ENCODE peak calls at places on chromosomes 4 and X, in six cellular contexts. C, T, P, X, W and U are unnamed samples.

GRCh38 chr4:3786196-3786869 is 20.1 kb downstream of the ADRA2C start:
- DNase-seq in C (peak), T (no peak), P (no peak), X (no peak), W (no peak), U (no peak)

GRCh38 chr4:169945636-169946035 is 80.6 kb downstream of the MFAP3L start:
- DNase-seq in C (no peak), T (no peak), P (no peak), X (no peak), W (no peak), U (no peak)

GRCh38 chr4:168605411-168605810 is 108.6 kb downstream of the PALLD start:
- DNase-seq in C (no peak), T (no peak), P (no peak), X (no peak), W (no peak), U (no peak)

GRCh38 chrX:103488332-103488731 is 31.0 kb downstream of the RAB40A start:
- DNase-seq in C (no peak), T (no peak), P (no peak), X (no peak), W (no peak), U (no peak)

GRCh38 chr4:153564630-153565525 is 98.7 kb downstream of the TMEM131L start:
- DNase-seq in C (peak), T (no peak), P (no peak), X (no peak), W (no peak), U (no peak)

GRCh38 chr4:154277164-154277563 is 214.4 kb downstream of the DCHS2 start:
- DNase-seq in C (no peak), T (no peak), P (no peak), X (no peak), W (no peak), U (no peak)

GRCh38 chrX:120647127-120647526 is 17.3 kb upstream of the C1GALT1C1 start:
- DNase-seq in C (no peak), T (no peak), P (no peak), X (no peak), W (no peak), U (no peak)

GRCh38 chrX:20414781-20415445 is 148.2 kb upstream of the RPS6KA3 start:
- DNase-seq in C (no peak), T (no peak), P (no peak), X (no peak), W (no peak), U (no peak)

GRCh38 chrX:155956649-155957048 is 40.8 kb upstream of the IL9R start:
- DNase-seq in C (no peak), T (no peak), P (no peak), X (no peak), W (no peak), U (no peak)

GRCh38 chr4:16843831-16844508 is 54.5 kb downstream of the LDB2 start:
- DNase-seq in C (no peak), T (no peak), P (no peak), X (peak), W (no peak), U (no peak)

GRCh38 chrX:43703211-43703791 is 47.2 kb downstream of the MAOA start:
- DNase-seq in C (no peak), T (no peak), P (no peak), X (peak), W (no peak), U (no peak)

GRCh38 chrX:13875572-13875971 is 58.7 kb upstream of the GPM6B start:
- DNase-seq in C (no peak), T (no peak), P (no peak), X (no peak), W (no peak), U (no peak)

GRCh38 chrX:133365886-133366611 is 49.2 kb downstream of the GPC4 start:
- DNase-seq in C (no peak), T (no peak), P (no peak), X (no peak), W (no peak), U (no peak)

GRCh38 chr4:52657630-52658501 is 1.2 kb downstream of the USP46 start:
- DNase-seq in C (peak), T (no peak), P (peak), X (peak), W (no peak), U (no peak)

GRCh38 chrX:370963-371745 is 15.6 kb downstream of the PPP2R3B start:
- DNase-seq in C (no peak), T (no peak), P (no peak), X (no peak), W (no peak), U (no peak)

GRCh38 chrX:110951472-110952269 is 144.3 kb upstream of the PAK3 start:
- DNase-seq in C (peak), T (no peak), P (no peak), X (no peak), W (no peak), U (no peak)

GRCh38 chr4:52837716-52838558 is 24.2 kb upstream of the RASL11B start:
- DNase-seq in C (peak), T (no peak), P (no peak), X (no peak), W (no peak), U (no peak)

GRCh38 chr4:10584042-10584441 is 100.5 kb downstream of the CLNK start:
- DNase-seq in C (peak), T (peak), P (peak), X (peak), W (no peak), U (no peak)

GRCh38 chrX:48490661-48491060 is 14.7 kb downstream of the FTSJ1 start:
- DNase-seq in C (no peak), T (no peak), P (no peak), X (no peak), W (no peak), U (peak)

GRCh38 chr4:159593651-159594050 is 490.8 kb downstream of the RAPGEF2 start:
- DNase-seq in C (no peak), T (no peak), P (no peak), X (no peak), W (no peak), U (no peak)

GRCh38 chr4:119035941-119036737 is 99.5 kb upstream of the MYOZ2 start:
- DNase-seq in C (no peak), T (no peak), P (no peak), X (no peak), W (no peak), U (no peak)

GRCh38 chr4:72340803-72341431 is 228.1 kb downstream of the ADAMTS3 start:
- DNase-seq in C (no peak), T (no peak), P (no peak), X (no peak), W (no peak), U (no peak)

DNA sequence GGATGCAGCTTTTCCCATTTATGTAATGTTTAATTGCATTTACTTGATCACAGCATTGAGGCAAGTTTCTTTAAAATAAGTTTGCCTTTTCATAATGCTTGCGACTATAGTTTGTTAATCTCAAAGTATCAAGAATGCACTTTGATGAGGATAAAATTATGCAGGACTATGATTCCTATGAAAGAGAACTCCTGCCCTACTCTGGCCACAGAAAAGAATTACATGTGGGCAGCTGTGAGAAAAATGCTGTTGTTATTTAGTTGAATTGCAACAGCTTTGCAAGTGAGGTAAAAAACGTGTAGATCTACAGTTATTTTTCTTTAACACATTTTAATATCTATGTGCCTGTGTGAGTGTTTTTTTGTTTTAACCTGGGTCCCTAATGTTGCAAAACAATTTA is 12.5 kb upstream of the OSTC start:
- DNase-seq in C (no peak), T (no peak), P (no peak), X (no peak), W (no peak), U (no peak)
- TF ChIP-seq CTCF in C (no peak), T (no peak), P (no peak), X (no peak), W (no peak), U (peak)

GRCh38 chr4:151199496-151200190 is 77.3 kb upstream of the PRSS48 start:
- DNase-seq in C (no peak), T (no peak), P (no peak), X (no peak), W (no peak), U (no peak)
- TF ChIP-seq CTCF in C (no peak), T (no peak), P (no peak), X (no peak), W (no peak), U (no peak)

GRCh38 chr4:1277667-1278335 is 11.9 kb upstream of the MAEA start:
- DNase-seq in C (no peak), T (no peak), P (no peak), X (no peak), W (no peak), U (no peak)
- TF ChIP-seq CTCF in C (no peak), T (no peak), P (peak), X (peak), W (no peak), U (peak)

DNA sequence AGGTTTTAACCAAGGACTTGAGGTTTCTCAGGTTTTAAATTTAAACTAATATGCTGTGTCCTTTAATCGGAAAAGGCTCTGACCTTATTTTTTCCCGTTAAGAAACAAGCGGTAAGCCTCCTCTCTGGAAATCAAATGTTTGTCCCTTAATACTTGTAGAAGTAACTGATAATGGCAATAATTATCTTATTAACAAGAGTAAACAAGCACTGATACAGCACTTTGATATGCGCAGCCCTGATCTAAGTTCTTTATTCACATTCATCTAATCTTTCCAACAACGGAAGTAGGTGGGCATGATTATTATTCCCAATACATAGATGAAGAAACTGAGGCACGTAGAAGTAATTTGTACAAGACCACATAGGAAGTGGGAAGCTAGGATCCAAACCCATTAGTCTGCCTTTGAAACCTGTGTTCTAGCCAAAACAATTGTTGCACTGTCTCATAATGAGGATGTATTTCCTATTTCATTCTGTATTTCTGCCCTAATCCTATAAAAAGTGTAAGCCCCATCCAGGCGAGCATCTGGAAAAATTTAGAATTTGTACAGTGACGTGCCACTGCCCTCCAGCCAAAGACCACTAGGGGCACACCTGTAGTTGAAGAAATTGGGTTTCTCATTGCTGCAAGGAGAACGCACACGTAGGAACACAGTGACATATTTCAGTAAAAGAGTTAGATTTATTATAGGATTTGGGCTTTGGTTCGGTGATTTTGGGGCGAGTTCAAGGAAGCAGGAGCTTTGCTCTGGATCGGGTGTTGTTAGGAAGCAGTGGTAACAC is 605 bp downstream of the CXorf58 start:
- DNase-seq in C (peak), T (peak), P (peak), X (no peak), W (no peak), U (no peak)
- TF ChIP-seq CTCF in C (peak), T (peak), P (peak), X (peak), W (no peak), U (peak)

GRCh38 chr4:25190407-25190806 is 30.2 kb upstream of the SEPSECS start:
- DNase-seq in C (no peak), T (no peak), P (no peak), X (no peak), W (no peak), U (no peak)
- TF ChIP-seq CTCF in C (no peak), T (no peak), P (no peak), X (no peak), W (no peak), U (no peak)

GRCh38 chrX:39679497-39680157 is 418.1 kb downstream of the BCOR start:
- DNase-seq in C (no peak), T (no peak), P (no peak), X (no peak), W (no peak), U (no peak)
- TF ChIP-seq CTCF in C (no peak), T (no peak), P (no peak), X (no peak), W (no peak), U (no peak)

GRCh38 chrX:41335590-41336331 is 1.8 kb downstream of the DDX3X start:
- DNase-seq in C (no peak), T (no peak), P (no peak), X (no peak), W (no peak), U (no peak)

GRCh38 chrX:41334866-41335589 is 1.1 kb downstream of the DDX3X start:
- DNase-seq in C (peak), T (peak), P (peak), X (no peak), W (peak), U (no peak)

GRCh38 chrX:41332988-41333743 is 796 bp upstream of the DDX3X start:
- DNase-seq in C (peak), T (peak), P (peak), X (peak), W (peak), U (no peak)

GRCh38 chrX:41333744-41333993 is 293 bp upstream of the DDX3X start:
- DNase-seq in C (peak), T (peak), P (peak), X (peak), W (no peak), U (no peak)

DNA sequence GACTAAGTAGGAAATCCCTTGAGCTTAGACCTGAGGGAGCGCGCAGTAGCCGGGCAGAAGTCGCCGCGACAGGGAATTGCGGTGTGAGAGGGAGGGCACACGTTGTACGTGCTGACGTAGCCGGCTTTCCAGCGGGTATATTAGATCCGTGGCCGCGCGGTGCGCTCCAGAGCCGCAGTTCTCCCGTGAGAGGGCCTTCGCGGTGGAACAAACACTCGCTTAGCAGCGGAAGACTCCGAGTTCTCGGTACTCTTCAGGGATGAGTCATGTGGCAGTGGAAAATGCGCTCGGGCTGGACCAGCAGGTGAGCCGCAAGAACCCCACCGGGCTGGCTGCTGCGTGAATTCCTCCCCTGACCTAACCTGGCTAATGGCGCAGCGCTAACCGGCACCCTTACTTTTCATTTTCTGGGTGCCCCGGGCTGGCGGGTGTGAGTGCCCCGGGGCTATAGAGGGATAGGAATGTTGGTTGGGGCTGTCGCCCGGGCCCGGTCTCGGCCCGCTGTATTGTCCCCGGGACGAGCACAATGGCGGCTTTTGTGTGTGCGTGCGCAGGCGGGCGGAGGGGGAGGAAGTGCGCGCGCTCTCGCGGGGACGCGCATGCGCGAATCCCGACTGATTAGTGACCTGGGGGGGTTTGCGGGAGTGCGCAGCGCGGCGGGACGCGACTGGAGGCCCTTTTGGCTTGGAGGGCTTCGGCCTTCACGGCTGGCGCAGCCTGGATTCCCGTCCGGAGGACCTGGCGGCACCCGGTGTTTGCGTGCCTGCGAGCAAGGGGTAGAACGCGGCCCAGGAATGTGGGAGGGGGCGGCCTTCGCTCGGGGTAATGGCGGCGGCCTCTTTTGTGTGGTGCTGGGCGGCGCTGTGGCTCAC is at the start of gene DDX3X:
- DNase-seq in C (peak), T (peak), P (peak), X (peak), W (peak), U (no peak)
- TF ChIP-seq CTCF in C (peak), T (no peak), P (peak), X (no peak), W (peak), U (peak)

GRCh38 chr4:104531390-104531789 is 36.7 kb upstream of the CXXC4 start:
- DNase-seq in C (peak), T (no peak), P (no peak), X (no peak), W (no peak), U (no peak)
- TF ChIP-seq CTCF in C (peak), T (no peak), P (peak), X (no peak), W (no peak), U (peak)

GRCh38 chr4:141706445-141706844 is 70.1 kb downstream of the IL15 start:
- DNase-seq in C (no peak), T (no peak), P (no peak), X (no peak), W (no peak), U (no peak)

GRCh38 chr4:141703497-141703896 is 67.1 kb downstream of the IL15 start:
- DNase-seq in C (no peak), T (no peak), P (no peak), X (no peak), W (no peak), U (no peak)

GRCh38 chr4:141705048-141705746 is 68.8 kb downstream of the IL15 start:
- DNase-seq in C (no peak), T (peak), P (peak), X (no peak), W (no peak), U (no peak)

GRCh38 chr4:141705747-141706377 is 69.5 kb downstream of the IL15 start:
- DNase-seq in C (no peak), T (no peak), P (no peak), X (no peak), W (no peak), U (no peak)

DNA sequence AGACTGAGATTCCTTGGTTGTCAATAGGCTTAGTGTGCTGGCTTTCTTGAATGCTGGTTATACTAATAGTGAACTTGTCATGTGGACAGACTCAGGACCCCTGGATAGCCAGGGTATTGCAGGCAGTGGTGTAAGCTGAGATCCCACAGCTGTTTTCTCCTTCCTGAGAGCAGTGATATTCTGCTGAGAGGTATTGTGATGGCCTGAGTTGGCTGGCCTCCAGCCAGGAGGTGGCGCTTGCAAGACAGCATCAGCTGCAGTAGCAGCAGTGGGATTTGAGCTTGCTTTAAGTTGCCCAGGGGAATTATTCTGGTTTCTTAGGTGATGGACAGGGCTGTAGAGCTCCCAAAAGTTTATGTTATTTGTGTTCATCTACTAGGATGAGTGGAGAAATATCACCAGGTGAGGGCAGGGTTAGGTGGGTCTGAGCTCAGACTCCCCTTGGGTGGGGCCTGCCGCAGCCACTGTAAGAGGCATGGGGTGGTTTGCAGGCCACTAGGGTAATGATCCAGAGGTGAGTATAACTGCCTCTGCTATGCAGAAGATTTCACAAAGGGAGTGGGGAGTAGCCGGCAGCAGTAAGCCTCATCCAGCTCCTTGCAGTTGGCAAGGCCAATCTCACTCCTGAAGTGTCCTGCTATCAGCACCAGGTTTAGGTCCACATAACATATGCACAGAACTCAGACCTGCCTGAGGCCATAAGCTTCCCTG is 66.2 kb downstream of the IL15 start:
- DNase-seq in C (no peak), T (peak), P (no peak), X (no peak), W (no peak), U (no peak)
- TF ChIP-seq CTCF in C (no peak), T (peak), P (peak), X (no peak), W (no peak), U (no peak)